ENCODE peak calls at places on chromosomes 2 and 18, in five cellular contexts. J is AG04450, H is endothelial cell of umbilical vein, D is lung, B is AG04449. S is an unnamed sample.

GRCh38 chr18:9719421-9719981 is 11.4 kb downstream of the RAB31 start:
- DNase-seq in B (no peak), J (peak), H (peak), D (peak), S (peak)

GRCh38 chr18:65422544-65423136 is 328.2 kb upstream of the CDH7 start:
- DNase-seq in H (no peak), B (no peak), D (no peak), J (no peak), S (no peak)

GRCh38 chr2:31271851-31272267 is 37.9 kb downstream of the EHD3 start:
- DNase-seq in D (no peak), B (no peak), H (no peak), J (no peak), S (no peak)

GRCh38 chr2:101361519-101361918 is 25.8 kb downstream of the CREG2 start:
- DNase-seq in H (no peak), D (no peak), J (no peak), B (no peak), S (no peak)

GRCh38 chr2:166376488-166376828 is 714 bp upstream of the SCN9A start:
- DNase-seq in H (no peak), B (no peak), D (no peak), J (no peak), S (no peak)

GRCh38 chr2:6814312-6814711 is 51.4 kb downstream of the CMPK2 start:
- DNase-seq in D (no peak), B (no peak), J (no peak), H (no peak), S (no peak)

GRCh38 chr2:178110681-178111080 is 1.6 kb upstream of the RBM45 start:
- DNase-seq in J (no peak), H (no peak), D (no peak), B (no peak), S (no peak)

GRCh38 chr2:34602262-34602661 is 1003.2 kb upstream of the FAM98A start:
- DNase-seq in J (no peak), D (no peak), H (no peak), B (no peak), S (no peak)

GRCh38 chr2:241507430-241508239 is 749 bp downstream of the STK25 start:
- DNase-seq in D (no peak), H (peak), B (no peak), J (no peak), S (no peak)

GRCh38 chr2:135473567-135473966 is 57.5 kb downstream of the ZRANB3 start:
- DNase-seq in J (no peak), H (peak), B (no peak), D (no peak), S (no peak)

GRCh38 chr2:88500691-88501090 is 48.2 kb upstream of the FOXI3 start:
- DNase-seq in J (no peak), D (no peak), H (no peak), B (no peak), S (no peak)

GRCh38 chr2:60725466-60725865 is 30.6 kb upstream of the PAPOLG start:
- DNase-seq in J (no peak), D (no peak), B (no peak), H (no peak), S (no peak)

GRCh38 chr2:55163258-55163657 is 68.8 kb downstream of the CLHC1 start:
- DNase-seq in J (no peak), D (no peak), B (peak), H (peak), S (no peak)

GRCh38 chr18:76339246-76339620 is 155.8 kb downstream of the ZNF516 start:
- DNase-seq in H (no peak), D (no peak), J (no peak), B (no peak), S (no peak)

GRCh38 chr2:144454466-144455287 is 65.2 kb downstream of the ZEB2 start:
- DNase-seq in B (no peak), D (no peak), H (peak), J (no peak), S (no peak)

GRCh38 chr2:224987733-224988132 is 54.5 kb downstream of the DOCK10 start:
- DNase-seq in H (no peak), D (no peak), B (no peak), J (no peak), S (no peak)

GRCh38 chr2:72439892-72440291 is 292.2 kb upstream of the CYP26B1 start:
- DNase-seq in D (no peak), H (no peak), B (no peak), J (no peak), S (no peak)

GRCh38 chr2:122748552-122749011 is 993.1 kb downstream of the TSN start:
- DNase-seq in J (no peak), B (peak), D (no peak), H (peak), S (no peak)

GRCh38 chr2:341017-341542 is 53.2 kb upstream of the ALKAL2 start:
- DNase-seq in J (no peak), D (no peak), H (no peak), B (no peak), S (no peak)

GRCh38 chr2:211709394-211709793 is 829.2 kb downstream of the ERBB4 start:
- DNase-seq in J (no peak), D (no peak), H (no peak), B (no peak), S (no peak)
- H3K4me3 ChIP-seq in J (no peak), D (no peak), H (no peak), B (no peak), S (no peak)

GRCh38 chr2:216104691-216105090 is 4.5 kb upstream of the XRCC5 start:
- DNase-seq in D (no peak), H (no peak), B (no peak), J (no peak), S (no peak)

GRCh38 chr2:216107320-216107719 is 1.8 kb upstream of the XRCC5 start:
- DNase-seq in B (no peak), D (no peak), H (no peak), J (no peak), S (no peak)

GRCh38 chr2:216101109-216101508 is 8.0 kb upstream of the XRCC5 start:
- DNase-seq in J (no peak), B (no peak), D (no peak), H (no peak), S (no peak)

GRCh38 chr2:216098687-216099334 is 10.3 kb upstream of the XRCC5 start:
- DNase-seq in H (no peak), B (no peak), D (no peak), J (no peak), S (no peak)

GRCh38 chr2:216103213-216103612 is 5.9 kb upstream of the XRCC5 start:
- DNase-seq in J (no peak), H (no peak), B (no peak), D (no peak), S (no peak)
- TF ChIP-seq CTCF in J (no peak), H (no peak), B (no peak), D (no peak), S (no peak)

DNA sequence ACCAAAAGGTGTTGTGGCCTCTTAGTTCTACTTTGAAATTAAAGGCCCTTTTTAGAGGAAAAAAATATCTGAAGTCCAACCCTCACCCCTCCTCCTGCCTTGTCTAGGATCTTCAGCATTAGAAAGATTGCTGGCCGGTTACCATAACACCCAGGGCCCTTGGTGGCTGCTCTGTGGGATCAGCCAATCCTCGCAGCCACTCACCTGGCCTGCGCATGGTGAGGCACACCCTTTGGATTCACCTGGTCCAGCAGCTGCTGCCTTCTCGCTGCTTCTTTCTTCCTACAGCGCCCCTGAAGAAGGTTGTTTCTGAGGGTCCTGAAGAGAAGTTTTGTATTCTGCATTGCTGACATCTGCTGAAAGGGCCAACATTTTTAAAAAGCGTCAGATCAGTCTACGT is 25.2 kb downstream of the DYTN start:
- DNase-seq in D (no peak), J (no peak), B (no peak), H (no peak), S (no peak)
- H3K4me3 ChIP-seq in D (no peak), J (no peak), B (no peak), H (no peak), S (no peak)

DNA sequence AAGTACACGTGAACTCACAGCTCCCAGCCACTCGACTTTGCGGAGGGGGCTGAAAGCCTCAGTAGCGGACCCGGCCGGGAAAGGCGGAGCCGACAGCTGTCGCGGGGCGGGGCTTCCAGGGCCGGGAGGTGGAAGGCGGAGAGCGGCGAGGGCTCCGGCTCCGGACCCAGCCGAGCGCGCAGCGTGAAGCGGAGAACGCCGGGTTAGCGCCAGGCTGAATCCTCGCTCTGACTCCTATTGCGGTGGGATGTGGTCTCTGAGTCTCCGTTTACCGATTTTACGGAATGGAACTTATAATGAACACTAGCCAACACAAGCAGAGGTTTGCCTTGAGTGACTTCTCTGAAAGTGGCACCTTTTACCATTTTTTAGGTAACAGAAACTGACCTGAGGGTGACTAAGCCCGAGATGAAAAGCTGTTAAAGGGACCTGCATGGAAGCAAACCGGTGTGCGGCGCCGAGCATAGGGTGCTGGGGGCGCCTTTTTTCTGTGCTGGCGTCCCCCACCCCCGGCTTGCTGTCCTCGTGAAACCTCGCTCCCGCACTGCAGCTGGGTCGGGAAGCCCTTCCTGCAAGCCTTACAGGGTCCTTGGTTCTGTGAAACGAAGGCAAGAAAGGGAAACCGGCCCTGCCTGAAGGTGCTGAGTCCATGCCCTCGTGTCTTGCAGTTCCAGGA is 72.9 kb downstream of the EN1 start:
- DNase-seq in H (peak), D (no peak), J (peak), B (no peak), S (peak)
- TF ChIP-seq CTCF in H (no peak), D (no peak), J (no peak), B (no peak), S (no peak)

DNA sequence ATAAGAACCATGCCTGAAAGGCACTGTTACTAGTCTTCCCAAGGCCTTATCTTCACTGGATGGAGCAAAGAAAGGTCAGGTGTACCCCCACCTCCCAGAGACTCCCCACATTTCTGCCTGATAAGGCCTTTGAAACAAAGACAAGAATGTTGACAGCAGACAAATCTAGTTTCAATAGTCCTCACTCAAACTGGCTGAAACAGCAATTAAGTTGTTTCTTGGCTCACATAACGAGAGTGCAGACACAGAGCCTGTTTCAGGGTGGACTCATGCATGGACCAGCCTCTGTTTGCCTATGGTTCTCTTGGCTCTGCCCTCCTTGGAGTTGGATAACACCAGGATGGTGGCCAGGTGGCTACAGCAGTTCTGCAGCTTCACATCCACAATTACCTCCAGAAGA is 7.5 kb upstream of the CFAP221 start:
- DNase-seq in D (no peak), J (no peak), B (no peak), H (no peak), S (no peak)
- H3K4me3 ChIP-seq in D (no peak), J (no peak), B (no peak), H (no peak), S (no peak)

GRCh38 chr2:8533923-8534322 is 147.9 kb upstream of the ID2 start:
- DNase-seq in J (no peak), B (no peak), H (no peak), D (no peak), S (no peak)

GRCh38 chr2:8534386-8534728 is 147.5 kb upstream of the ID2 start:
- DNase-seq in D (no peak), J (no peak), H (no peak), B (no peak), S (no peak)

GRCh38 chr2:8535821-8536685 is 145.8 kb upstream of the ID2 start:
- DNase-seq in D (no peak), B (no peak), J (no peak), H (no peak), S (no peak)

GRCh38 chr2:8535398-8535755 is 146.5 kb upstream of the ID2 start:
- DNase-seq in D (no peak), J (no peak), B (no peak), H (no peak), S (no peak)

DNA sequence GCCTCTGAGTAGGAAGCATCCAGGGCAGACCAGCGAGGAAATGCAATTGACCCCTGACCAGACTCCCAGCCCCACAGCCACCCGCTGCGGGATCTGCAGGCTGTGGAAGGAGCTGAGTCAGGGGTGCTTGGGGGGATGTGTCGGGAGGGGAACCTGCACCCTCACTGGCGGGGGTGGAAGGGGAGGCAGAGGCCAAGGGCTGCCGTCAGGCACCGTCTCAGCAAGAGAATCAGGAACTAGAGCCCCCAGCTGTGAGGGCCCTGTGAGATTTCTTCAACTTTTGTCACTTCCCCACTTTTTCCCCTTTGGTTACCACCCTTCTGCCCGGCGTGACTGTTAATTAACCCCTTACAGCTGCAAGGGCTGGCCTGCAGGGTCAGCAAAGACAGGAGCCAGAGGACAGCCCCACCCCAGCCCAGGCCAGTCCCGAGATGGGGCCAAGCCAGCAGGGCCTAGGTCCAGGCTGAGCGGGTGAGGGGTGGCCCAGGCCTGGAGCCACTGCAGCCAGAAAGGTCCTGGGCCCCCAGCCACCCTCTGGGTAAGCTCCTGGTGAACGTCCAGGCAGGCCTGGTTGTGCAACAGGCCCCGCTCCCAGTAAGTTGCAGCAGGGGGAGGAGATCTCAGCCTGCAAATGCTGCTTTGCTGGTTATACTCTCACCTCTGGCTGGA is 147.0 kb upstream of the ID2 start:
- DNase-seq in J (no peak), B (no peak), H (no peak), D (peak), S (no peak)
- TF ChIP-seq CTCF in J (peak), B (no peak), H (no peak), D (no peak), S (no peak)

GRCh38 chr2:197497301-197497700 is 2.3 kb downstream of the HSPD1 start:
- DNase-seq in H (no peak), B (no peak), D (no peak), J (no peak), S (no peak)
- H3K4me3 ChIP-seq in H (peak), B (no peak), D (no peak), J (no peak), S (no peak)

GRCh38 chr2:179581605-179582004 is 279.8 kb downstream of the ZNF385B start:
- DNase-seq in H (no peak), B (no peak), J (no peak), D (no peak), S (no peak)

GRCh38 chr2:179580378-179581146 is 280.9 kb downstream of the ZNF385B start:
- DNase-seq in D (no peak), B (no peak), H (no peak), J (no peak), S (peak)

GRCh38 chr2:179579744-179580143 is 281.7 kb downstream of the ZNF385B start:
- DNase-seq in B (no peak), J (no peak), H (no peak), D (no peak), S (no peak)

GRCh38 chr2:179574061-179574519 is 287.3 kb downstream of the ZNF385B start:
- DNase-seq in J (no peak), D (no peak), H (peak), B (no peak), S (no peak)

GRCh38 chr2:179578171-179578916 is 283.1 kb downstream of the ZNF385B start:
- DNase-seq in J (no peak), D (no peak), B (no peak), H (no peak), S (no peak)
- TF ChIP-seq CTCF in J (no peak), D (no peak), B (no peak), H (no peak), S (no peak)

GRCh38 chr18:419542-420175 is 80.8 kb downstream of the COLEC12 start:
- DNase-seq in H (no peak), B (no peak), D (no peak), J (no peak), S (no peak)

GRCh38 chr18:420661-421060 is 79.8 kb downstream of the COLEC12 start:
- DNase-seq in H (no peak), D (no peak), J (no peak), B (no peak), S (no peak)

GRCh38 chr18:422966-423365 is 77.5 kb downstream of the COLEC12 start:
- DNase-seq in B (no peak), J (no peak), H (no peak), D (no peak), S (no peak)

GRCh38 chr18:424071-424868 is 76.2 kb downstream of the COLEC12 start:
- DNase-seq in J (no peak), D (no peak), B (peak), H (peak), S (no peak)

GRCh38 chr18:421236-422155 is 79.0 kb downstream of the COLEC12 start:
- DNase-seq in J (no peak), H (peak), D (no peak), B (no peak), S (peak)
- H3K4me3 ChIP-seq in J (no peak), H (no peak), D (no peak), B (no peak), S (no peak)

S was measured in astrocyte of the cerebellum.